ENCODE peak calls at places on chromosome 16, in eight cellular contexts. One of them, this sample, is unnamed.
A peak's percentile ranks its signal among the peaks of the same experiment; 100 is the strongest.

GRCh38 chr16:9901-10665 is 43.3 kb downstream of the POLR3K start:
- DNase-seq in iPS-NIHi11: no peak
- DNase-seq in NCI-H1105 treated with DMSO at 0.1 percent for 48 hours: no peak
- DNase-seq in HTR-8/SVneo: no peak
- DNase-seq in T-helper 9 cell: no peak
- DNase-seq in frontal cortex: no peak
- DNase-seq in stromal cell of bone marrow: no peak
- DNase-seq in AG08395: no peak
- DNase-seq in this sample: no peak

GRCh38 chr16:5438591-5438990 is 341.0 kb upstream of the EEF2KMT start:
- DNase-seq in iPS-NIHi11: no peak
- DNase-seq in AG08395: no peak
- DNase-seq in HTR-8/SVneo: no peak
- DNase-seq in stromal cell of bone marrow: no peak
- DNase-seq in NCI-H1105 treated with DMSO at 0.1 percent for 48 hours: no peak
- DNase-seq in T-helper 9 cell: no peak
- DNase-seq in frontal cortex: no peak
- DNase-seq in this sample: peak; percentile 26

GRCh38 chr16:83727751-83728352 is 79.9 kb upstream of the HSBP1 start:
- DNase-seq in AG08395: no peak
- DNase-seq in stromal cell of bone marrow: no peak
- DNase-seq in iPS-NIHi11: peak; percentile 29
- DNase-seq in T-helper 9 cell: no peak
- DNase-seq in frontal cortex: no peak
- DNase-seq in HTR-8/SVneo: no peak
- DNase-seq in NCI-H1105 treated with DMSO at 0.1 percent for 48 hours: no peak
- DNase-seq in this sample: no peak

GRCh38 chr16:23950291-23950894 is 114.6 kb downstream of the PRKCB start:
- DNase-seq in frontal cortex: no peak
- DNase-seq in NCI-H1105 treated with DMSO at 0.1 percent for 48 hours: no peak
- DNase-seq in stromal cell of bone marrow: no peak
- DNase-seq in AG08395: no peak
- DNase-seq in HTR-8/SVneo: no peak
- DNase-seq in T-helper 9 cell: no peak
- DNase-seq in iPS-NIHi11: no peak
- DNase-seq in this sample: no peak

GRCh38 chr16:87593710-87594258 is 8.5 kb upstream of the JPH3 start:
- DNase-seq in stromal cell of bone marrow: no peak
- DNase-seq in NCI-H1105 treated with DMSO at 0.1 percent for 48 hours: no peak
- DNase-seq in T-helper 9 cell: no peak
- DNase-seq in iPS-NIHi11: no peak
- DNase-seq in frontal cortex: no peak
- DNase-seq in AG08395: no peak
- DNase-seq in HTR-8/SVneo: no peak
- DNase-seq in this sample: no peak

GRCh38 chr16:50419116-50419515 is 50.3 kb upstream of the BRD7 start:
- DNase-seq in T-helper 9 cell: no peak
- DNase-seq in frontal cortex: no peak
- DNase-seq in stromal cell of bone marrow: no peak
- DNase-seq in HTR-8/SVneo: no peak
- DNase-seq in AG08395: no peak
- DNase-seq in NCI-H1105 treated with DMSO at 0.1 percent for 48 hours: peak; percentile 11
- DNase-seq in iPS-NIHi11: no peak
- DNase-seq in this sample: peak; percentile 34

GRCh38 chr16:28149016-28149888 is 62.5 kb downstream of the XPO6 start:
- DNase-seq in AG08395: no peak
- DNase-seq in frontal cortex: no peak
- DNase-seq in stromal cell of bone marrow: no peak
- DNase-seq in iPS-NIHi11: no peak
- DNase-seq in T-helper 9 cell: no peak
- DNase-seq in HTR-8/SVneo: no peak
- DNase-seq in NCI-H1105 treated with DMSO at 0.1 percent for 48 hours: no peak
- DNase-seq in this sample: no peak

GRCh38 chr16:74071996-74072559 is 224.5 kb upstream of the PSMD7 start:
- DNase-seq in NCI-H1105 treated with DMSO at 0.1 percent for 48 hours: no peak
- DNase-seq in HTR-8/SVneo: no peak
- DNase-seq in stromal cell of bone marrow: peak; percentile 1
- DNase-seq in iPS-NIHi11: no peak
- DNase-seq in frontal cortex: no peak
- DNase-seq in AG08395: no peak
- DNase-seq in T-helper 9 cell: no peak
- DNase-seq in this sample: no peak

GRCh38 chr16:65808735-65809134 is 557.8 kb upstream of the CDH5 start:
- DNase-seq in stromal cell of bone marrow: no peak
- DNase-seq in T-helper 9 cell: no peak
- DNase-seq in AG08395: no peak
- DNase-seq in HTR-8/SVneo: no peak
- DNase-seq in NCI-H1105 treated with DMSO at 0.1 percent for 48 hours: no peak
- DNase-seq in frontal cortex: no peak
- DNase-seq in iPS-NIHi11: no peak
- DNase-seq in this sample: no peak

GRCh38 chr16:50316102-50316847 is 49.9 kb downstream of the ADCY7 start:
- DNase-seq in HTR-8/SVneo: no peak
- DNase-seq in T-helper 9 cell: no peak
- DNase-seq in frontal cortex: no peak
- DNase-seq in NCI-H1105 treated with DMSO at 0.1 percent for 48 hours: no peak
- DNase-seq in iPS-NIHi11: no peak
- DNase-seq in AG08395: no peak
- DNase-seq in stromal cell of bone marrow: no peak
- DNase-seq in this sample: no peak

GRCh38 chr16:53726625-53727024 is 22.7 kb downstream of the FTO start:
- DNase-seq in T-helper 9 cell: no peak
- DNase-seq in stromal cell of bone marrow: no peak
- DNase-seq in AG08395: no peak
- DNase-seq in NCI-H1105 treated with DMSO at 0.1 percent for 48 hours: no peak
- DNase-seq in frontal cortex: no peak
- DNase-seq in HTR-8/SVneo: no peak
- DNase-seq in iPS-NIHi11: peak; percentile 17
- DNase-seq in this sample: no peak